ENCODE peak calls at places on chromosomes 5 and 9, in five cellular contexts. V is PC-3, T is HCT116, A is GM23248, M is OCI-LY7. H is an unnamed sample.

GRCh38 chr9:124088476-124088837 is 76.9 kb downstream of the LHX2 start:
- DNase-seq in V (no peak), T (no peak), A (no peak), M (no peak), H (no peak)

GRCh38 chr9:114180701-114181582 is 25.6 kb downstream of the COL27A1 start:
- DNase-seq in V (no peak), T (no peak), A (no peak), M (no peak), H (peak)

GRCh38 chr5:172490739-172491461 is 36.6 kb upstream of the SH3PXD2B start:
- DNase-seq in V (no peak), T (no peak), A (no peak), M (no peak), H (no peak)

GRCh38 chr5:84635235-84636055 is 250.8 kb upstream of the EDIL3 start:
- DNase-seq in V (no peak), T (no peak), A (no peak), M (no peak), H (no peak)

GRCh38 chr5:42547146-42547545 is 123.9 kb downstream of the GHR start:
- DNase-seq in V (peak), T (no peak), A (peak), M (no peak), H (no peak)

GRCh38 chr9:125430611-125431305 is 169.1 kb downstream of the GAPVD1 start:
- DNase-seq in V (no peak), T (no peak), A (no peak), M (no peak), H (no peak)

GRCh38 chr5:40485021-40485998 is 194.4 kb upstream of the PTGER4 start:
- DNase-seq in V (no peak), T (no peak), A (no peak), M (peak), H (no peak)

GRCh38 chr9:94804917-94805544 is 78.5 kb downstream of the AOPEP start:
- DNase-seq in V (peak), T (no peak), A (no peak), M (peak), H (no peak)

GRCh38 chr9:90995516-90995915 is 193.9 kb downstream of the SYK start:
- DNase-seq in V (no peak), T (no peak), A (no peak), M (no peak), H (no peak)

GRCh38 chr5:11027660-11028059 is 266.6 kb upstream of the DAP start:
- DNase-seq in V (no peak), T (no peak), A (no peak), M (no peak), H (no peak)

GRCh38 chr9:78038620-78039300 is 7.1 kb upstream of the GNAQ start:
- DNase-seq in V (peak), T (no peak), A (peak), M (no peak), H (no peak)

DNA sequence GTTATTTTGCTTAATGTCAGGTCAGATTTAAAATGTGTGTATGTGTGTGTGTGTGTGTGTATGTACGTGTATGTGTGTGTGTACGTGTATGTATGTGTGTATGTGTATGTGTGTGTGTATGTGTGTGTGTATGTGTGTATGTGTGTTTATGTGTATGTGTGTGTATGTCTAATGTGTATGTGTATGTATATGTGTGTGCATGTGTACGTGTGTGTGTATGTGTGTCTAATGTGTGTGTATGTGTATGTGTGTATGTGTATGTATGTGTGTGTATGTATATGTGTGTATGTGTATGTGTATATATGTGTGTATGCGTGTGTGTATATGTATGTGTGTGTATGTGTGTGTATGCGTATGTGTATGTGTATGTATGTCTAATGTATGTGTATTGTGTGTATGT is 125.1 kb upstream of the PHYKPL start:
- DNase-seq in V (no peak), T (no peak), A (no peak), M (no peak), H (no peak)
- TF ChIP-seq EZH2phosphoT487 in V (no peak), T (no peak), A (no peak), M (no peak), H (no peak)

GRCh38 chr9:89778100-89779085 is 173.6 kb downstream of the GADD45G start:
- DNase-seq in V (no peak), T (no peak), A (no peak), M (no peak), H (no peak)
- H2AFZ ChIP-seq in V (no peak), T (no peak), A (no peak), M (no peak), H (no peak)

GRCh38 chr5:144385597-144385996 is 214.9 kb downstream of the KCTD16 start:
- DNase-seq in V (no peak), T (no peak), A (no peak), M (no peak), H (no peak)

GRCh38 chr5:144394036-144394435 is 223.4 kb downstream of the KCTD16 start:
- DNase-seq in V (no peak), T (no peak), A (no peak), M (no peak), H (no peak)

GRCh38 chr5:144386315-144386714 is 215.6 kb downstream of the KCTD16 start:
- DNase-seq in V (no peak), T (no peak), A (no peak), M (no peak), H (no peak)

GRCh38 chr5:144391044-144391443 is 220.4 kb downstream of the KCTD16 start:
- DNase-seq in V (no peak), T (no peak), A (no peak), M (no peak), H (no peak)

GRCh38 chr5:144390133-144390532 is 219.5 kb downstream of the KCTD16 start:
- DNase-seq in V (peak), T (no peak), A (peak), M (no peak), H (peak)
- TF ChIP-seq EZH2phosphoT487 in V (no peak), T (no peak), A (no peak), M (no peak), H (no peak)

GRCh38 chr9:135514342-135515082 is 6.7 kb upstream of the LCN1 start:
- DNase-seq in V (no peak), T (no peak), A (no peak), M (no peak), H (no peak)

GRCh38 chr9:135509458-135509857 is 9.0 kb downstream of the MRPS2 start:
- DNase-seq in V (no peak), T (no peak), A (no peak), M (no peak), H (no peak)

GRCh38 chr9:135513351-135513846 is 7.8 kb upstream of the LCN1 start:
- DNase-seq in V (no peak), T (no peak), A (no peak), M (no peak), H (no peak)

GRCh38 chr9:135512904-135513303 is 8.3 kb upstream of the LCN1 start:
- DNase-seq in V (no peak), T (no peak), A (no peak), M (no peak), H (no peak)

GRCh38 chr9:135512241-135512603 is 9.0 kb upstream of the LCN1 start:
- DNase-seq in V (no peak), T (no peak), A (no peak), M (no peak), H (no peak)
- H2AFZ ChIP-seq in V (no peak), T (peak), A (no peak), M (no peak), H (no peak)

H was measured in neural progenitor cell.